ENCODE peak calls at places on chromosomes 2 and 18, in eight cellular contexts. One of them, this sample, is unnamed.
A peak's percentile ranks its signal among the peaks of the same experiment; 100 is the strongest.

GRCh38 chr2:165682546-165682945 is 111.5 kb downstream of the GALNT3 start:
- DNase-seq in ascending aorta: peak; percentile 67
- DNase-seq in cardiac fibroblast: no peak
- DNase-seq in tibial artery: no peak
- DNase-seq in neural progenitor cell: peak; percentile 22
- DNase-seq in ovary: no peak
- DNase-seq in astrocyte of the spinal cord: no peak
- DNase-seq in IMR-90: no peak
- DNase-seq in this sample: no peak

GRCh38 chr2:10709290-10709939 is 12.0 kb upstream of the ATP6V1C2 start:
- DNase-seq in ascending aorta: no peak
- DNase-seq in cardiac fibroblast: peak; percentile 42
- DNase-seq in tibial artery: no peak
- DNase-seq in neural progenitor cell: peak; percentile 56
- DNase-seq in ovary: no peak
- DNase-seq in astrocyte of the spinal cord: no peak
- DNase-seq in IMR-90: no peak
- DNase-seq in this sample: peak; percentile 12

GRCh38 chr18:80191907-80192652 is 55.2 kb downstream of the PARD6G start:
- DNase-seq in ascending aorta: no peak
- DNase-seq in cardiac fibroblast: no peak
- DNase-seq in tibial artery: no peak
- DNase-seq in neural progenitor cell: no peak
- DNase-seq in ovary: no peak
- DNase-seq in astrocyte of the spinal cord: no peak
- DNase-seq in IMR-90: no peak
- DNase-seq in this sample: no peak

GRCh38 chr2:224031358-224031970 is 7.6 kb downstream of the SERPINE2 start:
- DNase-seq in ascending aorta: no peak
- DNase-seq in cardiac fibroblast: no peak
- DNase-seq in tibial artery: no peak
- DNase-seq in neural progenitor cell: no peak
- DNase-seq in ovary: no peak
- DNase-seq in astrocyte of the spinal cord: no peak
- DNase-seq in IMR-90: no peak
- DNase-seq in this sample: no peak

GRCh38 chr2:234178309-234179030 is 128.0 kb downstream of the SPP2 start:
- DNase-seq in ascending aorta: no peak
- DNase-seq in cardiac fibroblast: peak; percentile 42
- DNase-seq in tibial artery: no peak
- DNase-seq in neural progenitor cell: peak; percentile 33
- DNase-seq in ovary: no peak
- DNase-seq in astrocyte of the spinal cord: peak; percentile 51
- DNase-seq in IMR-90: peak; percentile 10
- DNase-seq in this sample: peak; percentile 3

GRCh38 chr2:210288376-210288775 is 26.6 kb downstream of the MYL1 start:
- DNase-seq in ascending aorta: no peak
- DNase-seq in cardiac fibroblast: no peak
- DNase-seq in tibial artery: no peak
- DNase-seq in neural progenitor cell: no peak
- DNase-seq in ovary: no peak
- DNase-seq in astrocyte of the spinal cord: no peak
- DNase-seq in IMR-90: no peak
- DNase-seq in this sample: no peak

GRCh38 chr2:98389248-98389605 is 43.0 kb downstream of the CNGA3 start:
- DNase-seq in ascending aorta: no peak
- DNase-seq in cardiac fibroblast: no peak
- DNase-seq in tibial artery: no peak
- DNase-seq in neural progenitor cell: no peak
- DNase-seq in ovary: no peak
- DNase-seq in astrocyte of the spinal cord: no peak
- DNase-seq in IMR-90: no peak
- DNase-seq in this sample: no peak

GRCh38 chr2:111671426-111672150 is 212.4 kb downstream of the ANAPC1 start:
- DNase-seq in ascending aorta: peak; percentile 80
- DNase-seq in cardiac fibroblast: peak; percentile 63
- DNase-seq in tibial artery: peak; percentile 79
- DNase-seq in neural progenitor cell: no peak
- DNase-seq in ovary: no peak
- DNase-seq in astrocyte of the spinal cord: peak; percentile 37
- DNase-seq in IMR-90: no peak
- DNase-seq in this sample: peak; percentile 28

GRCh38 chr2:150916434-150916833 is 345.2 kb downstream of the RBM43 start:
- DNase-seq in ascending aorta: no peak
- DNase-seq in cardiac fibroblast: no peak
- DNase-seq in tibial artery: no peak
- DNase-seq in neural progenitor cell: no peak
- DNase-seq in ovary: no peak
- DNase-seq in astrocyte of the spinal cord: no peak
- DNase-seq in IMR-90: no peak
- DNase-seq in this sample: no peak

GRCh38 chr2:150909613-150910012 is 352.1 kb downstream of the RBM43 start:
- DNase-seq in ascending aorta: no peak
- DNase-seq in cardiac fibroblast: no peak
- DNase-seq in tibial artery: no peak
- DNase-seq in neural progenitor cell: no peak
- DNase-seq in ovary: no peak
- DNase-seq in astrocyte of the spinal cord: no peak
- DNase-seq in IMR-90: no peak
- DNase-seq in this sample: no peak

GRCh38 chr2:150907466-150907865 is 354.2 kb downstream of the RBM43 start:
- DNase-seq in ascending aorta: no peak
- DNase-seq in cardiac fibroblast: no peak
- DNase-seq in tibial artery: no peak
- DNase-seq in neural progenitor cell: no peak
- DNase-seq in ovary: no peak
- DNase-seq in astrocyte of the spinal cord: no peak
- DNase-seq in IMR-90: no peak
- DNase-seq in this sample: no peak

GRCh38 chr2:150909090-150909489 is 352.6 kb downstream of the RBM43 start:
- DNase-seq in ascending aorta: no peak
- DNase-seq in cardiac fibroblast: no peak
- DNase-seq in tibial artery: no peak
- DNase-seq in neural progenitor cell: no peak
- DNase-seq in ovary: no peak
- DNase-seq in astrocyte of the spinal cord: no peak
- DNase-seq in IMR-90: no peak
- DNase-seq in this sample: no peak

DNA sequence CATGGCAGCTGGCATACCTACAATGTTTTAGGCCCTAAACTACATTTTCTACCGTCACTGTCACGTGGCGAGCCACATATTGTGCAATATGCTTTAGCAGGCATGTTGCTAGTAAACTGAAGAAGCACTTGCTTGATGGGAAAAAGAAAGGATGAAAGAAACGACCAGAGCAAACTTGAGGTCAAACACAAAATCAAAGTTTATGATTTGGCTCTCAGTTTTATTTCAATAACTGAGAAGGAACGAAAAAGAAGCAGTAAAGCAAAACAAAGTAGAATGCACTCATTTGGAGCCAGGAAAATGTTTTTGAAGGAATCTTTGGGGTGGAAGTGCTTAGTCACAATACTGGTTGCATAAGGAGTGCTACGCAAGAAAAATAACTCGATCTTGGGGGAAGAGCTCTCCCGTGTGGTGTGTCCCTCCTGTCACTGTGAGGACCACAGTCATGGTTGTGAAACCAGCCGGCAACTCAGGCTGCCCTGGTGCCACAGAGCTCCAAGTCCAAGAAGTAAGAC is 349.8 kb downstream of the RBM43 start:
- DNase-seq in ascending aorta: peak; percentile 75
- DNase-seq in cardiac fibroblast: peak; percentile 95
- DNase-seq in tibial artery: peak; percentile 84
- DNase-seq in neural progenitor cell: no peak
- DNase-seq in ovary: peak; percentile 37
- DNase-seq in astrocyte of the spinal cord: peak; percentile 74
- DNase-seq in IMR-90: peak; percentile 95
- DNase-seq in this sample: peak; percentile 97
- H3K4me3 ChIP-seq in ascending aorta: no peak overlapping the region
- H3K4me3 ChIP-seq in cardiac fibroblast: no peak overlapping the region
- H3K4me3 ChIP-seq in tibial artery: peak overlapping the region; percentile 3
- H3K4me3 ChIP-seq in neural progenitor cell: no peak overlapping the region
- H3K4me3 ChIP-seq in ovary: no peak overlapping the region
- H3K4me3 ChIP-seq in astrocyte of the spinal cord: no peak overlapping the region
- H3K4me3 ChIP-seq in IMR-90: peak overlapping the region; percentile 17
- H3K4me3 ChIP-seq in this sample: no peak overlapping the region

GRCh38 chr2:12175323-12175722 is 428.9 kb downstream of the LPIN1 start:
- DNase-seq in ascending aorta: no peak
- DNase-seq in cardiac fibroblast: no peak
- DNase-seq in tibial artery: no peak
- DNase-seq in neural progenitor cell: no peak
- DNase-seq in ovary: no peak
- DNase-seq in astrocyte of the spinal cord: no peak
- DNase-seq in IMR-90: no peak
- DNase-seq in this sample: no peak

GRCh38 chr2:12176621-12177020 is 430.2 kb downstream of the LPIN1 start:
- DNase-seq in ascending aorta: no peak
- DNase-seq in cardiac fibroblast: no peak
- DNase-seq in tibial artery: no peak
- DNase-seq in neural progenitor cell: no peak
- DNase-seq in ovary: no peak
- DNase-seq in astrocyte of the spinal cord: no peak
- DNase-seq in IMR-90: no peak
- DNase-seq in this sample: no peak

GRCh38 chr2:12173271-12173942 is 427.0 kb downstream of the LPIN1 start:
- DNase-seq in ascending aorta: no peak
- DNase-seq in cardiac fibroblast: peak; percentile 32
- DNase-seq in tibial artery: no peak
- DNase-seq in neural progenitor cell: no peak
- DNase-seq in ovary: no peak
- DNase-seq in astrocyte of the spinal cord: peak; percentile 21
- DNase-seq in IMR-90: peak; percentile 20
- DNase-seq in this sample: no peak

GRCh38 chr2:12177052-12177994 is 430.9 kb downstream of the LPIN1 start:
- DNase-seq in ascending aorta: peak; percentile 79
- DNase-seq in cardiac fibroblast: peak; percentile 84
- DNase-seq in tibial artery: no peak
- DNase-seq in neural progenitor cell: no peak
- DNase-seq in ovary: peak; percentile 37
- DNase-seq in astrocyte of the spinal cord: peak; percentile 74
- DNase-seq in IMR-90: peak; percentile 76
- DNase-seq in this sample: peak; percentile 84

DNA sequence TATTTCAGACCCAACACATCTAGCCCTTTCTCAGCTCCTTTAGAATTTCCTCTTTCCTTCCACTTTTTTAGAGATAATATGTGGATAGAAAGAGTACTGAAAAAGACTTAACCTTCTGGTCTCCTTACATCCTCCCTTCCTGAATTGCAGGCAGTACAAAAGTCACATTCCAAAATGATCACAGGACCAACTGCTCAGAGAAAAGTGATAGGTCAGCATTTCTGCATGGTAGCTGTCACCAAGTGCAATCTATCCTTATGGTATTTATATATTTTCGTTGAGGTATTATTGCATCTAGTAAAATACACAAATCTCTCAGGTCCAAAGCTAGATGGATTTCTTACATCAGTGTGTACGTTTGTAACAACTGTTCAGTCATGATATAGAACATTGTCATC is 427.5 kb downstream of the LPIN1 start:
- DNase-seq in ascending aorta: no peak
- DNase-seq in cardiac fibroblast: no peak
- DNase-seq in tibial artery: no peak
- DNase-seq in neural progenitor cell: no peak
- DNase-seq in ovary: no peak
- DNase-seq in astrocyte of the spinal cord: no peak
- DNase-seq in IMR-90: no peak
- DNase-seq in this sample: no peak
- TF ChIP-seq CTCF in ascending aorta: no peak
- TF ChIP-seq CTCF in cardiac fibroblast: no peak
- TF ChIP-seq CTCF in tibial artery: no peak
- TF ChIP-seq CTCF in neural progenitor cell: no peak
- TF ChIP-seq CTCF in ovary: no peak
- TF ChIP-seq CTCF in astrocyte of the spinal cord: no peak
- TF ChIP-seq CTCF in IMR-90: no peak
- TF ChIP-seq CTCF in this sample: no peak

DNA sequence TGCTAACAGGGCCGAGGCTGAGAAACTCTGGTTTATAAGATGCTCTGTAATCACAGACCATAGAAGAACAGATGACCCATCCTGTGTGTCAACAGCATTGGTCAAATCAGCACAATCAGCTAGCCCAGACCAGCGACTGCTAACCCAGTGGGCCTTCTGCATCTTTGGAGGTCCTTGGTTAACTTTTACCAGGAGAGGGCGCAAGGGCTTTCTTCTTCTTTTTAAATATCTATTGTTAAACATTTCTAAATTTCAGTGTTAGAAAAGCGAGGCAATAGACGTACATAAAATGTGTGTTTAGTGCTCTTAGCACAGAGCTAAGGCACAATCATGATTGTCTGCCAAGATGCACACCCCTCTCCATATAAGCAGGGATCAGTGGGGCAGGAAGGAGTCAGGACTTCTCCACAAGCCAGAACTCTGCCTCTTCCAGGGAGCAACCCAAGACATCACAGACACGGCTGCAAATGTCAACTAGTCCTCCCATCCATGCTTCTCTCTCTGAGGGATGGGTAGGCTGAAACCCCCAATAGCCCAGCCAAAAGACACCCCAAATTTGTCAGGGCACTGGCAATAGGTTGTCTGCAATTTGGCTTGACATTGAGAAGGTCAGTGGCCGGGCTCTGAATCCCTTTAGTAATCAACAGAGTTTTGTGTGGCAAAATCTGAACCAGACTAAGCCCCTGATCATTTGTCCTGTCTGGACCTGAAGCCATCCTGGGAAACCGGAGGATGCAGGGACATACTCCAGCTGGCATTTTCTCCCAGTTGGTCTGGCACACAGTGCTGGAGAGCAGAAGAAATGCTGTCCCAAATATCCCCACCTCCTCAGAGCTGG is 188.2 kb downstream of the BCL2 start:
- DNase-seq in ascending aorta: peak; percentile 87
- DNase-seq in cardiac fibroblast: peak; percentile 76
- DNase-seq in tibial artery: no peak
- DNase-seq in neural progenitor cell: peak; percentile 64
- DNase-seq in ovary: peak; percentile 56
- DNase-seq in astrocyte of the spinal cord: peak; percentile 70
- DNase-seq in IMR-90: peak; percentile 59
- DNase-seq in this sample: peak; percentile 66
- H3K4me3 ChIP-seq in ascending aorta: no peak overlapping the region
- H3K4me3 ChIP-seq in cardiac fibroblast: no peak overlapping the region
- H3K4me3 ChIP-seq in tibial artery: no peak overlapping the region
- H3K4me3 ChIP-seq in neural progenitor cell: no peak overlapping the region
- H3K4me3 ChIP-seq in ovary: no peak overlapping the region
- H3K4me3 ChIP-seq in astrocyte of the spinal cord: no peak overlapping the region
- H3K4me3 ChIP-seq in IMR-90: no peak overlapping the region
- H3K4me3 ChIP-seq in this sample: no peak overlapping the region

GRCh38 chr2:159617651-159618050 is 1.3 kb upstream of the BAZ2B start:
- DNase-seq in ascending aorta: no peak
- DNase-seq in cardiac fibroblast: peak; percentile 54
- DNase-seq in tibial artery: no peak
- DNase-seq in neural progenitor cell: peak; percentile 68
- DNase-seq in ovary: no peak
- DNase-seq in astrocyte of the spinal cord: peak; percentile 24
- DNase-seq in IMR-90: peak; percentile 31
- DNase-seq in this sample: peak; percentile 16

GRCh38 chr2:159617080-159617479 is 732 bp upstream of the BAZ2B start:
- DNase-seq in ascending aorta: no peak
- DNase-seq in cardiac fibroblast: no peak
- DNase-seq in tibial artery: no peak
- DNase-seq in neural progenitor cell: peak; percentile 39
- DNase-seq in ovary: no peak
- DNase-seq in astrocyte of the spinal cord: no peak
- DNase-seq in IMR-90: no peak
- DNase-seq in this sample: no peak

GRCh38 chr2:159614534-159615186 is 1.7 kb downstream of the BAZ2B start:
- DNase-seq in ascending aorta: no peak
- DNase-seq in cardiac fibroblast: no peak
- DNase-seq in tibial artery: no peak
- DNase-seq in neural progenitor cell: no peak
- DNase-seq in ovary: no peak
- DNase-seq in astrocyte of the spinal cord: no peak
- DNase-seq in IMR-90: peak; percentile 67
- DNase-seq in this sample: peak; percentile 79

GRCh38 chr2:159615187-159615935 is 987 bp downstream of the BAZ2B start:
- DNase-seq in ascending aorta: peak; percentile 90
- DNase-seq in cardiac fibroblast: peak; percentile 96
- DNase-seq in tibial artery: peak; percentile 94
- DNase-seq in neural progenitor cell: peak; percentile 90
- DNase-seq in ovary: peak; percentile 91
- DNase-seq in astrocyte of the spinal cord: peak; percentile 95
- DNase-seq in IMR-90: peak; percentile 91
- DNase-seq in this sample: peak; percentile 93

DNA sequence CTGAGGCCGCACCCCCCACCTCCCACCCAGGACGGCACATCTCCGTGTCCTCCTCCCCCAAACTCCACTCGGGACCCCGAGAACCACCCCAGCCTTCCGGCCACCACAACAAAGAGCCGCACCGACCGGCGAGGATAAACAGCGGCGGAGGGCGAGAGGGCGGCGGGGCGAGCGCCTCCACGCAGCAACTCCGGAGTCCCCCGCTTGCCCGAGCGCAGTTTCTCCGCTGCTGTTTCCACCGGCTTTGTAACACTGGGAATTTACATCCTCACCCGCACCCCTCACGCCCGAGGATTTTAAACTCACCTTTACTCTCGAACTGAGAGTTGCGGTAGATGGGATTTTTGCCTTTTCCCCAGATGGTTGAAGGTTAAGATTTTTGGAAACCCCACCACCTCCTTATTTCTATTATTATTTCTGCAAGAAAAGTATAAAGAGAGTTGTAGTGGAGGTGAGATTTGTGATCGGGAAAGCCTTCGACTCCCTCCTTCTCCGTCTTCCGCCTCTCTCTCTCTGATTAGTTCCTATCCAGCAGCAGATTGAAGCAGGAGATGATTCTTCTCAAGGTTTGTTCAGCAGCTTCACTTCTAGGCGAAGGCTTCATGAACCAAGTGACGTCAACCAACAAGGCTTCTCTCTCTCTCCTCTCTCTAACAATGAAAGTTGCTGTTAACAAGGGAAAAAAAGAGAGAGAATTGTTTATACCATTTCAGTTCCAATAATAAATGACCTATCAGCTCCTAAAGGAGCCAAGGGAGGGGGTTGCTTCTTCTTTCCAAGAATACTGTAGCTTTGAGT is at the start of gene BAZ2B:
- DNase-seq in ascending aorta: peak; percentile 68
- DNase-seq in cardiac fibroblast: peak; percentile 83
- DNase-seq in tibial artery: peak; percentile 77
- DNase-seq in neural progenitor cell: peak; percentile 73
- DNase-seq in ovary: no peak
- DNase-seq in astrocyte of the spinal cord: peak; percentile 88
- DNase-seq in IMR-90: peak; percentile 88
- DNase-seq in this sample: peak; percentile 82
- TF ChIP-seq CTCF in ascending aorta: no peak
- TF ChIP-seq CTCF in cardiac fibroblast: no peak
- TF ChIP-seq CTCF in tibial artery: no peak
- TF ChIP-seq CTCF in neural progenitor cell: no peak
- TF ChIP-seq CTCF in ovary: no peak
- TF ChIP-seq CTCF in astrocyte of the spinal cord: no peak
- TF ChIP-seq CTCF in IMR-90: no peak
- TF ChIP-seq CTCF in this sample: no peak

This sample was measured in fibroblast of villous mesenchyme.